ENCODE peak calls at places on chromosomes 6 and 20, in five cellular contexts. E is neural progenitor cell, J is GM23248, S is cardiac muscle cell, R is GM23338. Y is an unnamed sample.
A peak's percentile ranks its signal among the peaks of the same experiment; 100 is the strongest.

GRCh38 chr20:19830351-19830750 is 72.3 kb downstream of the RIN2 start:
- DNase-seq in R (no peak), J (no peak), E (no peak), S (no peak), Y (no peak)

GRCh38 chr6:81718126-81718525 is 34.4 kb downstream of the TENT5A start:
- DNase-seq in J (peak; percentile 64), R (no peak), E (no peak), S (peak; percentile 44), Y (no peak)

GRCh38 chr6:41462980-41463930 is 82.9 kb upstream of the FOXP4 start:
- DNase-seq in J (peak; percentile 43), E (no peak), R (peak; percentile 59), S (peak; percentile 82), Y (peak; percentile 74)

GRCh38 chr6:128519931-128520435 is 416 bp downstream of the PTPRK start:
- DNase-seq in S (peak; percentile 77), E (no peak), R (peak; percentile 61), J (peak; percentile 79), Y (peak; percentile 44)

GRCh38 chr6:9761220-9761619 is 653.7 kb downstream of the TFAP2A start:
- DNase-seq in E (no peak), R (no peak), J (no peak), S (no peak), Y (no peak)

GRCh38 chr6:148973809-148974208 is 227.0 kb downstream of the UST start:
- DNase-seq in E (no peak), J (peak; percentile 72), S (peak; percentile 61), R (peak; percentile 68), Y (no peak)

GRCh38 chr6:27546522-27546921 is 73.6 kb upstream of the ZNF184 start:
- DNase-seq in E (no peak), J (no peak), S (no peak), R (no peak), Y (no peak)

GRCh38 chr20:2132461-2132901 is 30.9 kb downstream of the STK35 start:
- DNase-seq in J (peak; percentile 72), S (no peak), E (no peak), R (no peak), Y (no peak)

GRCh38 chr20:4471221-4471620 is 250.5 kb upstream of the PRND start:
- DNase-seq in J (peak; percentile 40), E (no peak), R (no peak), S (no peak), Y (no peak)

GRCh38 chr6:154907293-154907692 is 87.8 kb upstream of the TIAM2 start:
- DNase-seq in R (no peak), E (no peak), S (peak; percentile 11), J (no peak), Y (no peak)

GRCh38 chr20:11387189-11387754 is 530.4 kb upstream of the BTBD3 start:
- DNase-seq in J (peak; percentile 85), E (no peak), S (peak; percentile 57), R (no peak), Y (no peak)

GRCh38 chr6:15378272-15378671 is 132.4 kb downstream of the JARID2 start:
- DNase-seq in S (no peak), E (no peak), R (no peak), J (no peak), Y (no peak)

GRCh38 chr6:125095501-125096301 is 57.9 kb upstream of the TPD52L1 start:
- DNase-seq in R (no peak), E (no peak), S (peak; percentile 78), J (peak; percentile 89), Y (no peak)

GRCh38 chr6:71386215-71386614 is 97.6 kb downstream of the OGFRL1 start:
- DNase-seq in E (no peak), R (no peak), S (no peak), J (no peak), Y (no peak)

GRCh38 chr6:20211037-20211940 is 980 bp downstream of the MBOAT1 start:
- DNase-seq in R (peak; percentile 78), E (peak; percentile 14), J (peak; percentile 51), S (no peak), Y (no peak)

GRCh38 chr6:26067367-26067766 is 19.9 kb upstream of the HFE start:
- DNase-seq in S (no peak), J (no peak), R (no peak), E (no peak), Y (no peak)

GRCh38 chr6:147546501-147547368 is 38.2 kb downstream of the SAMD5 start:
- DNase-seq in S (no peak), J (no peak), E (no peak), R (no peak), Y (no peak)

GRCh38 chr20:48159156-48159971 is 374.1 kb upstream of the SULF2 start:
- DNase-seq in S (peak; percentile 25), R (no peak), J (no peak), E (no peak), Y (no peak)

GRCh38 chr20:51651921-51652549 is 109.5 kb upstream of the NFATC2 start:
- DNase-seq in E (no peak), S (peak; percentile 19), J (no peak), R (no peak), Y (no peak)

GRCh38 chr6:168124161-168124560 is 45.1 kb upstream of the FRMD1 start:
- DNase-seq in J (no peak), R (no peak), S (no peak), E (no peak), Y (no peak)

GRCh38 chr20:35344354-35344837 is 52.2 kb upstream of the FAM83C start:
- DNase-seq in J (peak; percentile 76), S (peak; percentile 96), E (no peak), R (no peak), Y (peak; percentile 16)

GRCh38 chr20:57880155-57880648 is 170.4 kb upstream of the PMEPA1 start:
- DNase-seq in J (peak; percentile 32), S (no peak), E (no peak), R (no peak), Y (no peak)

GRCh38 chr6:135162678-135163439 is 18.2 kb upstream of the MYB start:
- DNase-seq in J (peak; percentile 31), R (peak; percentile 86), E (peak; percentile 71), S (peak; percentile 54), Y (no peak)

GRCh38 chr20:9256359-9256758 is 187.5 kb downstream of the PLCB4 start:
- DNase-seq in S (no peak), E (no peak), J (no peak), R (no peak), Y (no peak)

GRCh38 chr20:57043091-57043490 is 223.3 kb downstream of the BMP7 start:
- DNase-seq in J (peak; percentile 11), S (no peak), E (no peak), R (no peak), Y (no peak)

GRCh38 chr6:34817337-34817910 is 25.5 kb downstream of the BLTP3A start:
- DNase-seq in S (no peak), E (no peak), R (no peak), J (no peak), Y (no peak)
- H3K27ac ChIP-seq in S (peak overlapping the region; percentile 77), E (no peak overlapping the region), R (peak overlapping the region; percentile 28), J (no peak overlapping the region), Y (no peak overlapping the region)

GRCh38 chr6:109239192-109239917 is 142.9 kb downstream of the CD164 start:
- DNase-seq in S (peak; percentile 34), R (no peak), J (peak; percentile 80), E (no peak), Y (no peak)
- H3K27ac ChIP-seq in S (no peak overlapping the region), R (no peak overlapping the region), J (peak overlapping the region; percentile 64), E (no peak overlapping the region), Y (peak overlapping the region; percentile 66)

GRCh38 chr20:25223179-25223661 is 24.7 kb upstream of the PYGB start:
- DNase-seq in E (peak; percentile 57), R (peak; percentile 33), S (peak; percentile 86), J (peak; percentile 95), Y (no peak)
- H3K27ac ChIP-seq in E (peak overlapping the region; percentile 2), R (no peak overlapping the region), S (peak overlapping the region; percentile 70), J (peak overlapping the region; percentile 76), Y (peak overlapping the region; percentile 86)

DNA sequence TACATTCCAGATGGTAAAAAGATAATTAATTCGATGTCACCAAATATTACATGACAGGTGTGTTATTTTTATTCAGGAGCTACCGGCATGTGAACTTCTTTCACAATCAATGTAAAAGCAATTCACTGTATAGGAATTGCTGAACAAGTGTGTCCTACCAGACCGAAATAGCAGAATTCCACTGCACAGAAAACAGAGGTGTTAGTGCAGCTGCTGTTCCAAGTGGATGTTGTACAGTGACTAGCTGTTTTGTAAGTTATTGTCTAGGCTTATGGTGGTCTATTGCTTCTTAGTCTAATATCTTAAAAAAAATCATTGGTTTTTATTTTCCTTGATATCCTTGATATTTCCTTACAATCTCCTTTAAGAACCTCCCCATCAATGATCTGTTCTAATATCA is 107.4 kb downstream of the COL19A1 start:
- DNase-seq in S (no peak), R (no peak), E (no peak), J (no peak), Y (no peak)
- H3K27ac ChIP-seq in S (no peak overlapping the region), R (no peak overlapping the region), E (no peak overlapping the region), J (no peak overlapping the region), Y (no peak overlapping the region)

DNA sequence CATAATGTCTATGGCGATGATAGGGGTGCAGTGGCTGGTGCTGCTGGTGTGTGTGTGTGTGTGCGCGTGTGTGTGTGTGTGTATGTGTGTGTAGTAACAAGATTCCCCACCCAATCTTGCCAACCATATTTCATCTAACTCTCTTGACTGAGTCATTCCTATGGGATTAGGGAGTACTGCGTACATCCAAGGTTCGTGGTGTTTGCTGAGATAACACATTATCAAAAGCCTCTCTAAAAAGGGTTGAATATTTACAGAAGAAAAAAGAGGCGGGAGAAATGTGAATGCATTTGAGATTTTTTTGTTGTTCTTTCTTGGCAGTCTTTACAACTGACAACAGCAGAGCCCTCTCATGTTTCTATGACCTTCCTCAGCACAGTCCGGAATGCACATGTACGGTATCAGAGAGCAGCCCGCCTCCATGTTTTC is 192.3 kb downstream of the GMPR start:
- DNase-seq in E (no peak), R (no peak), S (peak; percentile 73), J (no peak), Y (no peak)
- H3K27ac ChIP-seq in E (no peak overlapping the region), R (no peak overlapping the region), S (no peak overlapping the region), J (no peak overlapping the region), Y (no peak overlapping the region)

Y was measured in heart right ventricle.